ENCODE peak calls at places on chromosomes 3 and 15, in four cellular contexts. Z is A172, Y is RWPE1, C is AG20443. O is an unnamed sample.

GRCh38 chr15:92831459-92832229 is 68.5 kb upstream of the CHD2 start:
- DNase-seq in C (peak), Y (peak), Z (peak), O (peak)

GRCh38 chr3:184325715-184326114 is 11.3 kb downstream of the EIF4G1 start:
- DNase-seq in Z (no peak), C (peak), Y (no peak), O (no peak)

GRCh38 chr3:172601066-172601832 is 78.0 kb upstream of the TNFSF10 start:
- DNase-seq in C (no peak), Z (no peak), Y (no peak), O (no peak)

GRCh38 chr15:42036112-42036905 is 15.5 kb upstream of the PLA2G4E start:
- DNase-seq in C (no peak), Z (no peak), Y (no peak), O (no peak)

GRCh38 chr15:66399276-66399675 is 12.6 kb downstream of the MAP2K1 start:
- DNase-seq in Y (no peak), Z (no peak), C (no peak), O (no peak)

GRCh38 chr3:157160652-157161480 is 919 bp upstream of the CCNL1 start:
- DNase-seq in Z (peak), C (peak), Y (peak), O (peak)

GRCh38 chr3:124928333-124929202 is 6.0 kb downstream of the MUC13 start:
- DNase-seq in Z (peak), Y (peak), C (peak), O (peak)

GRCh38 chr15:25465835-25466234 is 27.0 kb upstream of the UBE3A start:
- DNase-seq in Y (no peak), Z (no peak), C (no peak), O (no peak)

GRCh38 chr3:126554560-126555525 is 3.9 kb downstream of the C3orf22 start:
- DNase-seq in C (peak), Y (no peak), Z (no peak), O (no peak)

GRCh38 chr3:165742351-165742750 is 94.9 kb downstream of the BCHE start:
- DNase-seq in C (no peak), Y (no peak), Z (no peak), O (no peak)

GRCh38 chr15:90868261-90868689 is at the start of gene FURIN:
- DNase-seq in C (no peak), Y (no peak), Z (peak), O (peak)

GRCh38 chr15:47394410-47394809 is 322.9 kb upstream of the SEMA6D start:
- DNase-seq in Y (no peak), C (no peak), Z (no peak), O (no peak)

GRCh38 chr15:45187894-45188830 is at the start of gene SHF:
- DNase-seq in Z (no peak), Y (peak), C (peak), O (no peak)

GRCh38 chr3:15330031-15330596 is 2.3 kb downstream of the SH3BP5 start:
- DNase-seq in Z (no peak), Y (no peak), C (peak), O (peak)